ENCODE peak calls at places on chromosomes 1 and 21, in six cellular contexts. F is A549, O is psoas muscle, B is right cardiac atrium, E is foreskin keratinocyte, Z is heart right ventricle. T is an unnamed sample.

GRCh38 chr1:117388328-117388727 is 21.1 kb downstream of the MAN1A2 start:
- DNase-seq in F (no peak), O (no peak), B (no peak), E (no peak), Z (no peak), T (no peak)

GRCh38 chr1:200334661-200335256 is 75.1 kb downstream of the ZNF281 start:
- DNase-seq in F (no peak), O (no peak), B (no peak), E (peak), Z (no peak), T (no peak)

GRCh38 chr1:165895451-165895871 is 68.0 kb downstream of the UCK2 start:
- DNase-seq in F (no peak), O (no peak), B (no peak), E (no peak), Z (no peak), T (no peak)

GRCh38 chr1:62884156-62884740 is 100.3 kb downstream of the ATG4C start:
- DNase-seq in F (no peak), O (no peak), B (no peak), E (no peak), Z (no peak), T (no peak)

GRCh38 chr1:151238467-151238739 is 16.1 kb upstream of the PSMD4 start:
- DNase-seq in F (peak), O (no peak), B (no peak), E (peak), Z (no peak), T (no peak)

GRCh38 chr1:230066466-230067404 is at the start of gene GALNT2:
- DNase-seq in F (peak), O (peak), B (peak), E (no peak), Z (peak), T (peak)

GRCh38 chr21:43023175-43023574 is 48.8 kb downstream of the PKNOX1 start:
- DNase-seq in F (no peak), O (no peak), B (no peak), E (no peak), Z (no peak), T (no peak)

GRCh38 chr1:24898152-24898908 is 31.7 kb downstream of the RUNX3 start:
- DNase-seq in F (peak), O (no peak), B (peak), E (no peak), Z (peak), T (no peak)

GRCh38 chr1:145982010-145982723 is 14.2 kb downstream of the TXNIP start:
- DNase-seq in F (no peak), O (no peak), B (no peak), E (no peak), Z (peak), T (no peak)

GRCh38 chr1:233945573-233945972 is 41.1 kb downstream of the SLC35F3 start:
- DNase-seq in F (peak), O (no peak), B (no peak), E (peak), Z (no peak), T (no peak)

GRCh38 chr21:35217504-35218060 is 168.5 kb upstream of the RUNX1 start:
- DNase-seq in F (peak), O (no peak), B (no peak), E (peak), Z (no peak), T (no peak)

GRCh38 chr1:41501581-41501980 is 17.1 kb upstream of the EDN2 start:
- DNase-seq in F (no peak), O (peak), B (peak), E (no peak), Z (no peak), T (no peak)

GRCh38 chr1:174258148-174258550 is 98.8 kb downstream of the RABGAP1L start:
- DNase-seq in F (peak), O (no peak), B (no peak), E (peak), Z (peak), T (no peak)

GRCh38 chr1:243253927-243254232 is 1.2 kb downstream of the CEP170 start:
- DNase-seq in F (no peak), O (no peak), B (no peak), E (no peak), Z (no peak), T (no peak)

GRCh38 chr1:182340233-182341058 is 51.1 kb downstream of the GLUL start:
- DNase-seq in F (no peak), O (no peak), B (peak), E (no peak), Z (no peak), T (no peak)

GRCh38 chr1:165683848-165684485 is 14.4 kb downstream of the ALDH9A1 start:
- DNase-seq in F (no peak), O (no peak), B (no peak), E (no peak), Z (no peak), T (no peak)

GRCh38 chr1:94819584-94819944 is 593 bp upstream of the SLC44A3 start:
- DNase-seq in F (no peak), O (no peak), B (no peak), E (no peak), Z (no peak), T (no peak)

GRCh38 chr1:161738627-161739287 is 10.8 kb upstream of the DUSP12 start:
- DNase-seq in F (peak), O (peak), B (peak), E (peak), Z (peak), T (no peak)

GRCh38 chr21:42063578-42064521 is 7.3 kb upstream of the UMODL1 start:
- DNase-seq in F (no peak), O (no peak), B (peak), E (peak), Z (no peak), T (no peak)

GRCh38 chr1:916173-917075 is 7.3 kb upstream of the SAMD11 start:
- DNase-seq in F (no peak), O (peak), B (peak), E (no peak), Z (no peak), T (no peak)

GRCh38 chr1:160767417-160768294 is 28.3 kb upstream of the LY9 start:
- DNase-seq in F (no peak), O (no peak), B (no peak), E (peak), Z (no peak), T (no peak)

GRCh38 chr1:41045740-41046139 is 24.2 kb upstream of the SLFNL1 start:
- DNase-seq in F (no peak), O (peak), B (peak), E (peak), Z (peak), T (no peak)

GRCh38 chr1:197915797-197916686 is 1.1 kb upstream of the LHX9 start:
- DNase-seq in F (peak), O (peak), B (peak), E (no peak), Z (peak), T (no peak)

GRCh38 chr1:89195476-89195875 is 3.3 kb downstream of the GBP4 start:
- DNase-seq in F (no peak), O (no peak), B (no peak), E (no peak), Z (no peak), T (no peak)

GRCh38 chr1:65830306-65830705 is 37.6 kb downstream of the PDE4B start:
- DNase-seq in F (no peak), O (no peak), B (no peak), E (no peak), Z (no peak), T (no peak)

GRCh38 chr1:14970799-14971141 is 182.8 kb upstream of the TMEM51 start:
- DNase-seq in F (no peak), O (no peak), B (no peak), E (no peak), Z (no peak), T (no peak)
- H3K27ac ChIP-seq in F (no peak), O (no peak), B (no peak), E (no peak), Z (no peak), T (no peak)

GRCh38 chr1:46198026-46198826 is at the start of gene POMGNT1:
- DNase-seq in F (peak), O (peak), B (peak), E (no peak), Z (peak), T (peak)
- H3K27ac ChIP-seq in F (peak), O (peak), B (peak), E (peak), Z (peak), T (peak)

GRCh38 chr1:71044833-71045232 is 2.8 kb downstream of the PTGER3 start:
- DNase-seq in F (no peak), O (no peak), B (no peak), E (no peak), Z (no peak), T (no peak)
- H3K27ac ChIP-seq in F (no peak), O (no peak), B (no peak), E (no peak), Z (no peak), T (no peak)

GRCh38 chr1:8317647-8318360 is at the start of gene SLC45A1:
- DNase-seq in F (peak), O (peak), B (peak), E (no peak), Z (peak), T (peak)
- H3K27ac ChIP-seq in F (peak), O (no peak), B (no peak), E (no peak), Z (peak), T (peak)

DNA sequence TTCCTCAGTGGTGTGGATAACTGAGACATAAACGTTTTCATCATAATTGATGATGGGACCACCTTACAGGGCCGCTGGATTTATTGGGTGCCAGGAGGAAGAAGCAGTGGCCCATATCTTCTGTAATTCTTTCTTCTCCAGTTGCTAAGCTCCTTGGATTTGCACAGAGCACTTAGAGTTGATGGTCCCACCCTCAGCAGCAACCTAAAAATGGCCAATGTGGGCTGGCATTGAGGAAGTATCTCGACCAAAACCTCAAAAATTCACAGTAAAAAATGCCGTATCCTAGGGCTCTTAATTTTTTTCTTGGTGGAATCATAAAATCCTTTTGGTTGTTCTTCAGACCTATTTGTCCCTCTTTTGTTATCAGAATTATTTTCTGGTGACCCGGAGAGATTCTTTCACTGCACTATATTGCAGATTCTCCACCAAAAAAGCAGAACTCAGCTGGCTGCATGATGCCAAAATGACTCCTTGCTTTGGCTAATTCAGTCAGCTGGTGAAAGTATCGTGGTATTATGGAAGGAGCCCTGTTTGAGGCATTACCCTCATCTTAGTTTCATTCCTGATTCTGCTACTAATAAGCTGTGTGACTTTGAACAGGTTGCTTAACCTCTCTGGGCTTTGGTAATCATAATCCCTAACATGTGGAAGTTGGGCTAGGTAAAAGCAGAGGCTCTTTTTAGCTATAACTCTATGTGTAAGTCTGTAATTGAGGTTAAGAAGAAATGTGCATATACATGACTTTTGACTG is 27.6 kb downstream of the KIRREL1 start:
- DNase-seq in F (no peak), O (no peak), B (no peak), E (no peak), Z (no peak), T (no peak)
- H3K27ac ChIP-seq in F (peak), O (peak), B (no peak), E (no peak), Z (peak), T (no peak)

T was measured in substantia nigra.